ENCODE peak calls at places on chromosomes 3 and 15, in four cellular contexts. W is CD8-positive, alpha-beta memory T cell; K is H54; T is NCI-H187 treated with DMSO at 0.1 percent for 48 hours. V is an unnamed sample.

GRCh38 chr3:46299608-46300460 is 54.1 kb upstream of the CCR2 start:
- DNase-seq in K (no peak), T (no peak), W (no peak), V (no peak)

GRCh38 chr3:61821823-61822251 is 260.5 kb downstream of the PTPRG start:
- DNase-seq in K (no peak), W (no peak), T (no peak), V (no peak)

GRCh38 chr3:122183893-122184590 is 574 bp downstream of the CASR start:
- DNase-seq in K (no peak), T (no peak), W (no peak), V (no peak)

GRCh38 chr3:69357196-69357595 is 28.7 kb downstream of the FRMD4B start:
- DNase-seq in K (no peak), W (no peak), T (no peak), V (no peak)

GRCh38 chr3:133424937-133425869 is 25.3 kb downstream of the BFSP2 start:
- DNase-seq in K (no peak), T (no peak), W (no peak), V (no peak)

GRCh38 chr3:39346785-39347585 is 17.5 kb downstream of the CCR8 start:
- DNase-seq in T (no peak), K (no peak), W (no peak), V (no peak)

GRCh38 chr15:68820205-68820588 is 498 bp downstream of the ANP32A start:
- DNase-seq in K (no peak), W (no peak), T (no peak), V (peak)

GRCh38 chr3:29280675-29281264 is at the start of gene RBMS3:
- DNase-seq in K (peak), T (no peak), W (no peak), V (peak)

GRCh38 chr3:87268646-87269211 is 7.7 kb downstream of the POU1F1 start:
- DNase-seq in W (no peak), K (no peak), T (no peak), V (no peak)

GRCh38 chr15:63089260-63090043 is 32.2 kb upstream of the LACTB start:
- DNase-seq in K (peak), W (no peak), T (no peak), V (no peak)

GRCh38 chr15:42710662-42711061 is 26.3 kb downstream of the CDAN1 start:
- DNase-seq in K (no peak), W (no peak), T (no peak), V (no peak)

GRCh38 chr3:169923189-169923588 is 11.8 kb downstream of the SAMD7 start:
- DNase-seq in K (no peak), W (no peak), T (no peak), V (no peak)

GRCh38 chr3:197186887-197187588 is 111.4 kb downstream of the DLG1 start:
- DNase-seq in K (no peak), T (peak), W (peak), V (peak)

GRCh38 chr15:48358681-48359152 is 27.5 kb downstream of the DUT start:
- DNase-seq in K (no peak), W (no peak), T (no peak), V (no peak)

GRCh38 chr15:40063563-40064011 is 24.6 kb upstream of the SRP14 start:
- DNase-seq in W (no peak), K (peak), T (no peak), V (no peak)

V was measured in activated gamma-delta T cell treated with Interleukin-2 at 50 U/mL for 16 hours.